ENCODE peak calls at places on chromosomes 3 and 15, in ten cellular contexts. T is progenitor cell of endocrine pancreas, G is MM.1S, Y is WTC11, L is foreskin keratinocyte, Z is RWPE1, J is WERI-Rb-1, F is mucosa of descending colon, Q is bronchial epithelial cell, S is HFF-Myc. K is an unnamed sample.

GRCh38 chr3:179304605-179305004 is 18.2 kb upstream of the ZNF639 start:
- DNase-seq in S (no peak), T (no peak), F (no peak), Q (no peak), Y (no peak), L (no peak), J (no peak), Z (no peak), G (no peak), K (no peak)

GRCh38 chr3:65672876-65673815 is 365.6 kb downstream of the MAGI1 start:
- DNase-seq in S (no peak), L (peak), Y (peak), Q (peak), J (peak), G (peak), Z (peak), F (no peak), T (peak), K (peak)

GRCh38 chr3:190225186-190225692 is 97.0 kb downstream of the CLDN1 start:
- DNase-seq in Y (no peak), F (no peak), J (no peak), T (no peak), Q (peak), Z (peak), L (peak), S (no peak), G (peak), K (peak)

GRCh38 chr3:156728267-156728985 is 54.0 kb downstream of the TIPARP start:
- DNase-seq in Q (peak), J (no peak), T (no peak), Y (no peak), G (no peak), F (no peak), Z (no peak), S (no peak), L (peak), K (no peak)

GRCh38 chr3:54841461-54841860 is 86.4 kb downstream of the LRTM1 start:
- DNase-seq in Q (peak), Y (no peak), Z (no peak), J (no peak), T (no peak), G (no peak), S (no peak), F (no peak), L (no peak), K (no peak)

GRCh38 chr3:46593274-46593862 is 19.0 kb upstream of the FAM240A start:
- DNase-seq in Q (no peak), F (no peak), J (no peak), L (no peak), Y (no peak), T (no peak), Z (no peak), G (no peak), S (no peak), K (no peak)

GRCh38 chr3:58335432-58335947 is 2.8 kb downstream of the PXK start:
- DNase-seq in J (no peak), T (no peak), Q (no peak), Y (no peak), F (no peak), Z (no peak), L (no peak), G (no peak), S (no peak), K (no peak)

GRCh38 chr15:36370735-36371115 is 208.7 kb upstream of the CDIN1 start:
- DNase-seq in J (no peak), G (no peak), Y (no peak), Z (peak), S (no peak), L (peak), Q (peak), F (no peak), T (no peak), K (no peak)

GRCh38 chr3:13770390-13771169 is 109.3 kb downstream of the WNT7A start:
- DNase-seq in Y (no peak), T (no peak), Q (peak), Z (no peak), G (no peak), J (no peak), S (no peak), F (no peak), L (no peak), K (no peak)

GRCh38 chr3:188309437-188310269 is 155.7 kb downstream of the LPP start:
- DNase-seq in Z (no peak), L (no peak), S (no peak), Y (no peak), J (no peak), G (peak), Q (no peak), F (no peak), T (no peak), K (peak)

GRCh38 chr3:72924055-72924454 is 36.2 kb downstream of the GXYLT2 start:
- DNase-seq in F (no peak), L (no peak), Z (no peak), T (no peak), J (no peak), S (no peak), Y (peak), G (no peak), Q (no peak), K (no peak)
- TF ChIP-seq CTCF in F (no peak), L (peak), Z (no peak), T (peak), J (no peak), S (peak), Y (no peak), G (no peak), Q (no peak), K (no peak)

GRCh38 chr15:92291900-92292299 is 101.8 kb upstream of the ST8SIA2 start:
- DNase-seq in Z (no peak), F (no peak), T (no peak), J (no peak), L (no peak), G (no peak), Q (no peak), Y (no peak), S (no peak), K (no peak)
- TF ChIP-seq CTCF in Z (no peak), F (no peak), T (no peak), J (no peak), L (no peak), G (no peak), Q (no peak), Y (no peak), S (no peak), K (no peak)

DNA sequence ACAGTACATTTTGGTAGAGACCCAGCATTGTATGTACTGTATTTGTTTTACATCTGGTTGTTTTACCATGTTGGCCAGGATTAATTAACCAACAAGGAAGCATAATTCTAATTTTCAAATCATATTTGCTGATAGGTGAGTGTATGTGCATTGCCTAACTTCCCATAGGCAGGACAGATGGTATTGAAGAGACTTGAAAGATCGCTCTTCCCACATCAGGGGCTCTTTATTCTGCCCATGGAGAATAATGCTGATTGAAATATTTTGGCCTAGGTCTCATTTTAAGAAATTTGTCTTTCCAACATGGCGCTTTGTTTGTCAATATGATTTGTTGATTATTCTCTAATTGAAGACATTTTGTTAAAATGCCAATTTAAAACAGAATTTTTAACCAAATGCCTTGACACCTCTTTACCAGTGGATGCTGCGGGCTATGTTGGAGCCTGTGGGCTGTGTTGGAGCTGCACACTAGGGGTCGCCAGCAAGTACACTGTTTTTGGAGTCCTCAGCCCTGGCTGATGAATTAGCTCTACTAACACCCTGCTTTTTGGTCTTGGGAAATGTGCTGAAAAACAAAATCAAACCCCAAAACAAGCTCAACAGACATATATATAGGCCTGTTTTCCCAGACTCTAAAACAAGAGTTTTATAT is 5.3 kb downstream of the P2RY12 start:
- DNase-seq in G (peak), Z (peak), T (peak), L (no peak), J (peak), S (no peak), F (no peak), Y (peak), Q (peak), K (peak)
- TF ChIP-seq CTCF in G (peak), Z (peak), T (peak), L (peak), J (peak), S (peak), F (no peak), Y (no peak), Q (peak), K (peak)

DNA sequence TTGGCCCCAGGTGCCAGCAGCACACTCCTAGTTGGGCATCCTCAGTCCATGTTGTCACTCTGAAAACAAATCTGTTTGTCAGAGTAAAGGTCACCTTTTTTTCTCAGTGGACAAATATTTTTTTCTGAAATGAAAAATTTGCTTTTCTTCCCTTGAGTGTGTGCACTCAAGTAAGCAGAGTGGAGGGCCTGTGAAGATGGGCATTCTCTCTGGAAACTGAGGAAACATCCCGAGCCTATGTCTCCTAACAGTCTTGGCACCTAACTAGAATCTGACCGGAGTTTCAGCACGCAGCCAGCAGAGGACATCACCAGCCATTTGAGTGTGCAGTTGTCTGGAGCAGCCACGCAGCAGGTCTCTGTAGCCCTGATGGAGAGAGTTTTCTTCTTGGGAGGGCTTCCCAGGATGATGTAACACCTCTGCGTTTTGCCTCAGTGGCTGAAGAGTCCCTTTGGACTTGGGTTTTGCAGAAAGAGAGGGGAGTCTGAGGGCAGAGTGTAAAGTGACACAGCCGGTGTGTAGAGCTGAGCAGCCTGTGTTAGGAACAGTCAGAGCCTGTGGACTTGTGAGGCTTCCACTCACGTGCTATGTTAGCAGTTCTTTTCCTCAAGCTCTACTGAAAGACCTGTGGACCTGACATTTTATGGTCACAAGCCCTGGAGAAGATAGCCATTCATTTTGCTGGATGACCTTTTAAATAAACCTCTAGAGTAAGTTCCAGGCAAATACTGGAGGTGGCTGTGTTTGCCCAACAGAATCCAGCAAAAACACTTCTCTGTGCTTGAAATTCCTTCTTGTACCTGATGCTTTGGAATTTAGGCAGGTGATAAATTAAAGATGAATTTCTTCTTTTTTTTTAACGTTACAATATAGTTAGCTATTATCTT is 51.6 kb downstream of the ABHD2 start:
- DNase-seq in L (no peak), Y (peak), S (no peak), F (no peak), T (no peak), G (no peak), Z (no peak), Q (no peak), J (no peak), K (no peak)
- TF ChIP-seq CTCF in L (peak), Y (no peak), S (peak), F (no peak), T (no peak), G (no peak), Z (no peak), Q (no peak), J (peak), K (no peak)

DNA sequence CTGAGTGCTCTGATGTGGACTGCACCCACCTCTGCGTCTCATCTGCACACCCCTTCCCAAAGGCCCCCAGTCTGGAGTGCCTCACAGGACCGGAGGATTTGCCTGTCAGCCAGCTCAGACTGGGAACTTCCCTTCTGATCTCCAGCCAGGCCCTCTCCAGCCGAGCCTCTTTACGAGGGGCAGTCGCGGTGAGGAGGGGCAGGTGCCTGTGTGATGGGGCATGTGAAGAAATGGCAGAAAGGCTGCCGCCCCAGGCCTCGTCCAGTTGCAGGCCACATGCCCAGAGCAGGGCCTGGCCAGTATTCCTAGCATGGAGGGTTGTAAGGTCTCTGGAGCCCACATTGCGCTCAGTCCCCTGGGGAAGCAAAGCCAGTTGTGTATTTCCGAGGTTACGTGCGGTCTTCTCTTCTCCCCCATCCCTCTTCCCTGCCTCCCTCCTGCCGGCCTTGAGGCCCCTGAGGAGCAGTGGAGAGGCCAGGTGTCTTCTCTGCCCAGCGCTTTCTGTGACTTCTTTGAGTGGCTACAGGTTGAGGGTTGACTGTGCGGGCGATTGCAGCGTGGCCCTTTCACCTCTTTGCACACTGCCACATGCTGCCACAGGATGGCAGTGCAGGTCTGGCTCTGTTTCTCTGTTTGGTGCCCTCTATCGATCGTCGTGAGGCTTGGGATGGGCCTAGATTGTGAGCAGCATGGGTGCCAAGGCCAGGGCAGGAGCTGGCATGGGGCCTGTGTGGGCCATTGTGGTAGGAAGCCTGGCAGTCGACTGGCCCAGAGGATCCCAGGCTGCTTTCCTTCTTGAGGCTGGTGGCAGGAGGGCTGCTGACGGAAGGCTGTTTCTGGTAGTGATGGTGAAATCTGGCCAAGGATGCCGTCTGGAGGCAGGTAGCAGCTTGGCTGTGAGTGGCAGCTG is 5.3 kb downstream of the CLK3 start:
- DNase-seq in Z (peak), Y (peak), S (no peak), J (peak), T (peak), F (peak), Q (peak), L (peak), G (peak), K (peak)
- TF ChIP-seq CTCF in Z (peak), Y (peak), S (peak), J (peak), T (peak), F (peak), Q (peak), L (peak), G (peak), K (peak)

GRCh38 chr3:141229132-141229531 is 2.5 kb upstream of the PXYLP1 start:
- DNase-seq in Q (no peak), F (no peak), G (peak), L (no peak), T (no peak), Y (no peak), Z (no peak), S (no peak), J (no peak), K (no peak)
- TF ChIP-seq CTCF in Q (no peak), F (no peak), G (no peak), L (no peak), T (no peak), Y (no peak), Z (no peak), S (no peak), J (no peak), K (no peak)